ENCODE peak calls at places on chromosome 12, in five cellular contexts. V is HAP-1, F is left ventricle myocardium inferior, C is fibroblast of lung, K is astrocyte. I is an unnamed sample.

GRCh38 chr12:80756875-80757274 is 40.2 kb downstream of the MYF5 start:
- DNase-seq in F (no peak), K (peak), V (no peak), C (peak), I (no peak)

GRCh38 chr12:114238808-114239207 is 167.1 kb downstream of the TBX5 start:
- DNase-seq in K (peak), V (no peak), F (peak), C (peak), I (no peak)

GRCh38 chr12:110849748-110850403 is 3.1 kb downstream of the CCDC63 start:
- DNase-seq in K (no peak), C (no peak), F (no peak), V (no peak), I (no peak)

GRCh38 chr12:86698581-86698980 is 442.4 kb upstream of the MGAT4C start:
- DNase-seq in V (no peak), K (peak), C (peak), F (no peak), I (no peak)

GRCh38 chr12:2111816-2112215 is 59.0 kb downstream of the CACNA1C start:
- DNase-seq in V (no peak), F (no peak), K (no peak), C (no peak), I (peak)

GRCh38 chr12:105705765-105706164 is 375.3 kb downstream of the C12orf75 start:
- DNase-seq in K (peak), V (peak), F (no peak), C (peak), I (no peak)

GRCh38 chr12:75725505-75726120 is 214.2 kb upstream of the KRR1 start:
- DNase-seq in K (peak), C (peak), F (no peak), V (no peak), I (no peak)

GRCh38 chr12:6182279-6182898 is 17.8 kb upstream of the CD9 start:
- DNase-seq in K (peak), V (no peak), C (peak), F (peak), I (peak)

GRCh38 chr12:19826988-19827550 is 387.8 kb downstream of the AEBP2 start:
- DNase-seq in V (no peak), F (no peak), C (peak), K (no peak), I (peak)

GRCh38 chr12:118059645-118060275 is 1.2 kb downstream of the WSB2 start:
- DNase-seq in C (no peak), F (no peak), V (peak), K (no peak), I (no peak)

GRCh38 chr12:17342381-17342961 is 736.5 kb upstream of the LMO3 start:
- DNase-seq in F (no peak), C (no peak), V (peak), K (no peak), I (no peak)

GRCh38 chr12:68861890-68862289 is 53.9 kb downstream of the MDM2 start:
- DNase-seq in K (no peak), V (no peak), C (no peak), F (no peak), I (no peak)

GRCh38 chr12:115132906-115133305 is 448.9 kb upstream of the TBX3 start:
- DNase-seq in F (no peak), K (no peak), V (no peak), C (no peak), I (no peak)

GRCh38 chr12:31517994-31518393 is 72.9 kb downstream of the DENND5B start:
- DNase-seq in V (no peak), K (peak), F (no peak), C (peak), I (no peak)

GRCh38 chr12:70583251-70583650 is 54.0 kb downstream of the PTPRB start:
- DNase-seq in F (no peak), C (no peak), V (peak), K (no peak), I (no peak)

GRCh38 chr12:128810182-128811127 is 13.3 kb downstream of the SLC15A4 start:
- DNase-seq in F (peak), K (no peak), V (no peak), C (peak), I (no peak)

GRCh38 chr12:120720234-120720968 is 5.2 kb upstream of the ACADS start:
- DNase-seq in K (peak), F (no peak), C (peak), V (no peak), I (no peak)

GRCh38 chr12:52242442-52243263 is 9.6 kb downstream of the KRT7 start:
- DNase-seq in F (no peak), V (no peak), K (no peak), C (no peak), I (no peak)

GRCh38 chr12:81627336-81628189 is 131.6 kb downstream of the PPFIA2 start:
- DNase-seq in V (peak), C (peak), F (no peak), K (peak), I (no peak)

GRCh38 chr12:3129301-3130052 is 52.3 kb downstream of the TSPAN9 start:
- DNase-seq in K (peak), C (peak), F (no peak), V (no peak), I (no peak)

GRCh38 chr12:57630891-57631433 is 2.0 kb downstream of the B4GALNT1 start:
- DNase-seq in F (no peak), C (no peak), V (no peak), K (no peak), I (no peak)
- H3K4me3 ChIP-seq in F (peak), C (no peak), V (no peak), K (no peak), I (no peak)

DNA sequence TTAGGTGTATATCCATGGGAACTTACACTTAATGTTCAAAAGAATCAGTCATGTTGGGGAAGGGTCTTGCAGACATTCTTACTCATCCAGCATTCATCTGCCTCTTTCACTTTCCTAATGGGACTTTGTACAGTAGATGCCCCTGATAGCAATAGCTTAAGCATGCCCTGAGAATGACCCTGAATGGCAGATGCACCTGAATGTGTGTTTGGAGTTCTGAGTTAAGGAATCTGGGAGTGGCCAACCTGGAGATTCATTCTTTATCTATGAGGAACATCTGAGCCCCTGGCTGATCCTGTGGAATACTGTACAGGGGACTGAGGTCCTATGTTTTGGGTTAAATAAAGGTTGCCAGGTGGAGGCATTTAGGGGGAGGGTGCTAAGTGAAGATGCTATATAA is 71.3 kb upstream of the MANSC4 start:
- DNase-seq in V (no peak), C (no peak), K (no peak), F (no peak), I (no peak)
- H3K4me3 ChIP-seq in V (no peak), C (no peak), K (no peak), F (no peak), I (no peak)

DNA sequence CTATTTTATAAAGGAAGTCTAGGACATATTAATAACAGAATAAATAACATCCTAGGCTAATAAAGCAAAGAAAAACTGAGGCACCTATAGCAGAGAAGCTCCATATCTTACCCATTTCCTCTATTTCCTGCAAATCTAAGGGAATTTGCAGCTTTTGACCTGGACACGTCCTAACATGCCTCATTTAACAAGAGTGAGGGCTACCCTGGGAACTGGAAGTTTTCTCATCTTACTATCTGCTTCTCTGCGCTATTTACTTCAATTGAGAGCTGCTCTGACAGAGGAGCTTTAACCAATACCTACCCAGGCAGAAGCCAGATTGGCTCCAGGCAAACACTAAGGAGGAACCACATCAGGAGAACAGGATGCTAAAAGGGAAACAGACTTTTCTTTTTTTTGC is 5.7 kb downstream of the YBX3 start:
- DNase-seq in C (peak), K (peak), V (no peak), F (no peak), I (no peak)
- H3K4me3 ChIP-seq in C (no peak), K (peak), V (no peak), F (peak), I (peak)

DNA sequence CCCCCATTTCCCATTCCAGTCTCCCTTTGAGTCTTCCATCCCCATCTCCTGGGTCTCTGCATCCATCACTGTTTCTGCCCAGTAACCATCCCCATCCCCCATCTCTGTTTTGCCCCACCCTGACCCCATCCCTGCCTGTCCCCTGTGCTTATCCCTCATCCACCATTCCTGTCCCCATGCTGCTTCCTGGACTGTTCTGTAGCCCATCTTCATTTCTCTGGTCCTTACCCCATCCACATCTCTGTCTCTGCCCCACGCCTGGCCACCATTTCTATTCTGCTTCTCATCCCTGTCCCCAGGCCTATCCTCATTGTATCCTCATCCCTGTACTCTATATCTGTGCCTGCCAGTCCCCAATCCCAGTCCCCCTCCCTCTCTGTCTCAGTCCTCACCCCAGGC is 4.2 kb downstream of the NXPH4 start:
- DNase-seq in F (no peak), K (no peak), V (no peak), C (no peak), I (no peak)
- H3K4me3 ChIP-seq in F (no peak), K (no peak), V (no peak), C (no peak), I (no peak)

GRCh38 chr12:131829351-131829794 is 1.2 kb downstream of the MMP17 start:
- DNase-seq in F (no peak), K (no peak), C (peak), V (no peak), I (peak)
- H3K4me3 ChIP-seq in F (peak), K (peak), C (peak), V (peak), I (peak)